ENCODE peak calls at places on chromosomes 6 and 20, in six cellular contexts. C is aorta; H is Jurkat, Clone E6-1; J is fibroblast of pulmonary artery; L is transverse colon; X is uterus. T is an unnamed sample.

GRCh38 chr6:10534418-10534760 is 13.2 kb downstream of the GCNT2 start:
- DNase-seq in L (no peak), X (no peak), H (no peak), J (no peak), C (no peak), T (peak)

GRCh38 chr6:116550796-116551195 is 2.8 kb upstream of the CALHM4 start:
- DNase-seq in X (no peak), L (no peak), H (no peak), J (no peak), C (no peak), T (no peak)

GRCh38 chr6:9360881-9361280 is 925.5 kb upstream of the SLC35B3 start:
- DNase-seq in H (no peak), X (no peak), L (no peak), J (no peak), C (no peak), T (no peak)

GRCh38 chr6:66930559-66931290 is 1223.7 kb upstream of the EYS start:
- DNase-seq in X (no peak), C (no peak), H (no peak), L (no peak), J (peak), T (no peak)

GRCh38 chr20:41398408-41398807 is 31.8 kb upstream of the EMILIN3 start:
- DNase-seq in H (no peak), L (peak), C (no peak), J (peak), X (peak), T (no peak)

GRCh38 chr6:111210074-111210729 is 122.9 kb downstream of the SLC16A10 start:
- DNase-seq in H (peak), X (no peak), L (no peak), J (peak), C (no peak), T (peak)

GRCh38 chr6:127366281-127367022 is 23.0 kb upstream of the ECHDC1 start:
- DNase-seq in L (no peak), J (peak), H (no peak), C (no peak), X (no peak), T (no peak)

GRCh38 chr20:7540018-7540417 is 400.2 kb downstream of the HAO1 start:
- DNase-seq in X (no peak), C (no peak), L (no peak), H (no peak), J (no peak), T (no peak)

GRCh38 chr6:68638225-68638900 is 3.3 kb downstream of the ADGRB3 start:
- DNase-seq in X (peak), C (peak), H (peak), J (peak), L (peak), T (peak)

GRCh38 chr6:149405823-149406765 is 6.0 kb downstream of the SUMO4 start:
- DNase-seq in H (no peak), X (no peak), J (peak), C (no peak), L (no peak), T (no peak)

GRCh38 chr6:131937219-131937618 is 14.0 kb downstream of the CCN2 start:
- DNase-seq in L (no peak), X (peak), C (no peak), H (no peak), J (peak), T (no peak)

GRCh38 chr6:16184129-16184528 is 54.3 kb upstream of the GMPR start:
- DNase-seq in C (no peak), X (no peak), H (no peak), J (peak), L (peak), T (peak)

GRCh38 chr6:140225587-140226438 is 851.4 kb upstream of the CITED2 start:
- DNase-seq in J (peak), L (no peak), H (no peak), X (no peak), C (no peak), T (no peak)

GRCh38 chr20:38452880-38453624 is 17.9 kb upstream of the SNHG17 start:
- DNase-seq in C (peak), X (no peak), H (no peak), L (no peak), J (peak), T (no peak)

GRCh38 chr6:7723041-7723447 is 2.9 kb upstream of the BMP6 start:
- DNase-seq in J (peak), L (peak), H (peak), X (peak), C (peak), T (peak)

GRCh38 chr20:47355489-47356219 is 845 bp downstream of the ZMYND8 start:
- DNase-seq in L (no peak), J (peak), X (no peak), C (no peak), H (no peak), T (peak)

GRCh38 chr6:44701637-44702101 is 314.2 kb downstream of the CDC5L start:
- DNase-seq in C (no peak), X (no peak), J (peak), H (no peak), L (no peak), T (no peak)

GRCh38 chr6:6697620-6698019 is 109.1 kb downstream of the LY86 start:
- DNase-seq in J (no peak), H (peak), L (peak), X (no peak), C (no peak), T (no peak)

GRCh38 chr6:6694368-6694780 is 105.9 kb downstream of the LY86 start:
- DNase-seq in X (no peak), L (no peak), H (no peak), J (no peak), C (no peak), T (no peak)

GRCh38 chr6:6695711-6696048 is 107.2 kb downstream of the LY86 start:
- DNase-seq in X (no peak), L (no peak), C (no peak), J (peak), H (no peak), T (no peak)

GRCh38 chr6:6696867-6697531 is 108.5 kb downstream of the LY86 start:
- DNase-seq in H (peak), J (peak), X (no peak), L (peak), C (peak), T (peak)

DNA sequence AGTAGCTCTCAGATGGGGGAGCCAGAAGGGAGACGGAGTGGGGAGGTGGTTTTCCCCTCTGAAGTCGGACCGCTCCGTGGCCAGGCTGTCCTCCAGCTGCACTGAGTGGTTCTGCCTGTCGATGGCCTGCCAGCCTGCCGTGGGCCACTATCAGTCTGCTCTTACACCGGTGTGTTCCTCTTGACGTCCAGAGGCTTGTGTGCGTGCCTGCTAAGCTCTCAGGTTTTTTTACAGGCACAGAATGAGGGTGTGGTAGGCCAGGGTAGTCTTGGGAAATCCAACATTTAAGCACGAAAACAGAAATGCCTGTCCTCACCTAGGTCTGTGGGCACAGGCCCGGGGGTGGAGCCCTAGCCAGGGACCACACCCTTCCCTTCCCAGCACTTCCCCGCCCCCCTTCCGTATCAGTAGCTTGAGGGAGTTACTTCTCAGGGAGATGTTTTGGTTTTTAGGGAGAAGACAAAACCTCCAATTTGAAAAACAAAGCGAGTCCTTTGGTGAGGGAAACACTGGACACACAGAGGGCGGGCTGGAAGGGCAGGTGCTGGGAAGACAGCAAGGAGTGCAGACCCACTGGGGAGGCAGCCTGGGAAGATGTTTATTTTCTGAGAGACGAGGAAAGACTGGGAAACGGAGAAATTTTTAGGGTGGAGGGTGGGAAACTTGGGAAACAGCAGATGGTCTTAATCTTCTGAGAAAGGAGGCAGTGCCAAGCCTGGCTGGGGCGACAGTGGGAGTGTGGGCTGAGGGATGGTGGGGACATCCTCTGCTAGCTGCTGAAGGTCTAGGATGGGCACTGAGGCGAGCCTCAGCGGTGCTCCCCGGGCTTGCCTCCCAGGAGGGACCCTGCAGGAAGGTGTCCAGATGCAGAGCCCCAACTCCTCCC is 106.5 kb downstream of the LY86 start:
- DNase-seq in X (no peak), J (no peak), H (no peak), C (no peak), L (peak), T (no peak)
- H3K4me3 ChIP-seq in X (no peak), J (no peak), H (no peak), C (no peak), L (no peak), T (no peak)

GRCh38 chr6:42193491-42193894 is 1.3 kb downstream of the GUCA1B start:
- DNase-seq in H (no peak), C (no peak), X (no peak), J (peak), L (no peak), T (no peak)

GRCh38 chr6:42188406-42188805 is 6.3 kb downstream of the GUCA1B start:
- DNase-seq in C (no peak), X (no peak), L (no peak), J (no peak), H (no peak), T (no peak)

GRCh38 chr6:42195415-42195814 is 659 bp upstream of the GUCA1B start:
- DNase-seq in H (no peak), L (no peak), J (no peak), C (no peak), X (no peak), T (no peak)

GRCh38 chr6:42194056-42194455 is 700 bp downstream of the GUCA1B start:
- DNase-seq in X (no peak), H (no peak), J (no peak), C (peak), L (no peak), T (no peak)

GRCh38 chr6:42190784-42191183 is 4.0 kb downstream of the GUCA1B start:
- DNase-seq in L (no peak), X (no peak), H (no peak), J (peak), C (no peak), T (no peak)
- H3K4me3 ChIP-seq in L (no peak), X (no peak), H (no peak), J (no peak), C (no peak), T (no peak)

DNA sequence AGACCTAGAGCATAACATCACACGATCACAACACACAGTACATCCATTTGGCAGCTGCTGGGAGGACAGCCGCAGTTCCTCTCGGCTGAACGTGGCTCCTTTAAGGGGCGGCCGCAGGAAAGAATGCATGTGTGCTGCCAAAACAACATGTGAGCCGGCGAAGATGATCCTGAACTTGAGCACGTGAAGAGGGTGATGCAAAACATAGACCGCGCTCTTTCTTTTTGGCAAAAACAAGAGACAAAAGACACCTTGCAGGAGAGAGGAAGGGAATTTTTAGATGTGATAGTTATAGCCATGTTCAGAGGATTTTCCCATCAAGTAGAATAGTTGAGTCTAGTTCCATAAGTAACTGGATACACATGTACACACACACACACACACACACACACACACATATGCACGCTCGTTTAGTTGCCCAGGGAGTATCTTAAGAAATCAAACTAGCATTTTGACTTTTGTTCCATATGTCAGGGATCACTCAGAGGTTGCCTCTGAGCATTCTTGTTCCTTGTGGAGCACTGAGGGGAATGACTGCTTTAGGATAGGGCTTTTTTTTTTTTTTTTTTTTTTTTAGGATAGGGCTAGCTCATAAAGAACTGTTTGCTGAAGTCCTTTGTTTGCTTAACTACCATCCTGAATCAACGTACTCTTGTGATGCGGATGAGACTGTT is 21.7 kb upstream of the RANBP9 start:
- DNase-seq in J (peak), C (no peak), L (peak), H (no peak), X (peak), T (no peak)
- H3K4me3 ChIP-seq in J (peak), C (no peak), L (no peak), H (no peak), X (no peak), T (no peak)

DNA sequence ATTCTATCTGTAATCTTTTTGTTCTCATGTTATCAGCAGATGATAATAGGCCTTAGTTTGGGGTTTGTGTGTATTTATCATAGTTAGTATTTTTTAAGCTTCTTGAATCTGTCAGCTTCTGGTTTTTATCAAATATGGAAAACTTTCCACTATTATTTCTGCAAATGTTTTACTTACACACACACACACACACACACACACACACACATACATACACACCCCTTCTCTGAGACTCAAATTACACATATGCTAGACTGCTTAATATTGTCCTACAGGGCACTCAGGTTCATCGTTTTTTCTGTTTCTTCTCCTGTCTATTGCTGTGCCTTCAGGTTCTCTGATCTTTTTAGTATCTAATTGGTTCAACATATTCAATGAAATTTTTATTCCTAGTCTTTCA is 74.5 kb downstream of the RPP40 start:
- DNase-seq in X (no peak), C (no peak), H (no peak), J (peak), L (no peak), T (no peak)
- H3K4me3 ChIP-seq in X (no peak), C (no peak), H (no peak), J (no peak), L (no peak), T (no peak)

GRCh38 chr6:33770833-33771341 is 18.0 kb downstream of the LEMD2 start:
- DNase-seq in H (no peak), X (no peak), L (no peak), C (no peak), J (no peak), T (no peak)
- H3K4me3 ChIP-seq in H (no peak), X (no peak), L (no peak), C (no peak), J (no peak), T (no peak)

GRCh38 chr6:14889698-14890593 is 355.9 kb upstream of the JARID2 start:
- DNase-seq in J (no peak), H (no peak), C (no peak), X (no peak), L (no peak), T (no peak)

GRCh38 chr6:14887181-14887580 is 358.7 kb upstream of the JARID2 start:
- DNase-seq in J (no peak), C (no peak), X (no peak), L (no peak), H (no peak), T (no peak)

GRCh38 chr6:14888575-14889000 is 357.3 kb upstream of the JARID2 start:
- DNase-seq in C (no peak), J (no peak), H (no peak), X (no peak), L (no peak), T (no peak)

GRCh38 chr6:14887986-14888574 is 357.8 kb upstream of the JARID2 start:
- DNase-seq in H (no peak), X (no peak), J (no peak), C (no peak), L (no peak), T (no peak)

GRCh38 chr6:14889172-14889571 is 356.7 kb upstream of the JARID2 start:
- DNase-seq in J (peak), C (no peak), X (no peak), H (no peak), L (no peak), T (no peak)
- H3K4me3 ChIP-seq in J (no peak), C (no peak), X (no peak), H (no peak), L (no peak), T (no peak)

DNA sequence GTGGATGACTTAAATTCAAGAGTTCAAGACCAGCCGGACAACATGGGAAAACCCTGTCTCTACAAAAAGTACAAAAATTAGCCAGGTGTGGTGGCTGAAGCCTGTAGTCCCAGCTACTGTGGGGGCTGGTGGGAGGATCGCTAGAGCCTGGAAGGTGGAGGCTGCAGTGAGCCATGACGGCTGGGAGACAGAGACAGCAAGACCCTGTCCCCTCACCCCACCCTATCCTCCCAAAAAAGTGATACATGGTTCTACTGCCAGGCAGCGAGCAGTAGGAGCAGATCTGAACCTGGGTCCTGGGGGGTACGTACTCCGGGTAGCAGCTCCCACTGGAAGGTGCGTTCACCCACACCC is 2.2 kb downstream of the PSMA7 start:
- DNase-seq in C (no peak), L (no peak), H (no peak), X (no peak), J (no peak), T (no peak)
- H3K4me3 ChIP-seq in C (no peak), L (no peak), H (no peak), X (no peak), J (peak), T (peak)